ENCODE peak calls at places on chromosomes 3 and 15, in eight cellular contexts. N is GM12865, J is WTC11, G is nephron progenitor cell, V is mucosa of descending colon, Q is heart left ventricle, U is colonic mucosa, H is AG10803. Z is an unnamed sample.

GRCh38 chr3:196501316-196502064 is 2.1 kb downstream of the RNF168 start:
- DNase-seq in N (no peak), J (no peak), G (peak), V (no peak), Q (no peak), U (peak), H (peak), Z (no peak)

GRCh38 chr3:192887047-192887446 is 30.6 kb downstream of the MB21D2 start:
- DNase-seq in N (peak), J (no peak), G (no peak), V (no peak), Q (no peak), U (no peak), H (peak), Z (no peak)

GRCh38 chr15:79314186-79314585 is 3.3 kb downstream of the TMED3 start:
- DNase-seq in N (no peak), J (no peak), G (no peak), V (no peak), Q (no peak), U (no peak), H (no peak), Z (no peak)

GRCh38 chr3:46065294-46065705 is 38.0 kb upstream of the XCR1 start:
- DNase-seq in N (peak), J (no peak), G (no peak), V (no peak), Q (peak), U (peak), H (no peak), Z (peak)

GRCh38 chr3:105532251-105532650 is 165.5 kb downstream of the ALCAM start:
- DNase-seq in N (no peak), J (no peak), G (no peak), V (no peak), Q (no peak), U (no peak), H (no peak), Z (no peak)

GRCh38 chr3:8837172-8837571 is 67.8 kb upstream of the OXTR start:
- DNase-seq in N (no peak), J (no peak), G (no peak), V (no peak), Q (no peak), U (no peak), H (peak), Z (no peak)

GRCh38 chr3:13427662-13428603 is 7.8 kb upstream of the NUP210 start:
- DNase-seq in N (peak), J (no peak), G (no peak), V (no peak), Q (no peak), U (no peak), H (no peak), Z (no peak)

GRCh38 chr3:55118453-55118852 is 190.6 kb upstream of the LRTM1 start:
- DNase-seq in N (no peak), J (no peak), G (no peak), V (no peak), Q (no peak), U (no peak), H (no peak), Z (no peak)

GRCh38 chr3:76497636-76498035 is 542.3 kb upstream of the ROBO2 start:
- DNase-seq in N (no peak), J (peak), G (peak), V (no peak), Q (no peak), U (no peak), H (peak), Z (no peak)

GRCh38 chr3:46517016-46517770 is 19.4 kb downstream of the RTP3 start:
- DNase-seq in N (no peak), J (no peak), G (no peak), V (no peak), Q (no peak), U (no peak), H (peak), Z (no peak)

GRCh38 chr3:50260027-50260941 is 8.7 kb upstream of the SEMA3B start:
- DNase-seq in N (peak), J (peak), G (peak), V (peak), Q (peak), U (peak), H (peak), Z (peak)

GRCh38 chr3:113948015-113948917 is 453 bp downstream of the ZDHHC23 start:
- DNase-seq in N (peak), J (peak), G (peak), V (peak), Q (no peak), U (peak), H (no peak), Z (peak)

GRCh38 chr3:101163554-101163953 is 156.8 kb downstream of the IMPG2 start:
- DNase-seq in N (no peak), J (no peak), G (no peak), V (no peak), Q (no peak), U (no peak), H (peak), Z (no peak)

GRCh38 chr3:142240708-142241107 is 15.3 kb upstream of the GK5 start:
- DNase-seq in N (no peak), J (no peak), G (no peak), V (no peak), Q (no peak), U (no peak), H (no peak), Z (no peak)

GRCh38 chr3:98445949-98446406 is 17.0 kb upstream of the OR5K1 start:
- DNase-seq in N (peak), J (no peak), G (no peak), V (no peak), Q (no peak), U (no peak), H (no peak), Z (peak)

GRCh38 chr3:143480306-143480852 is 360.8 kb downstream of the CHST2 start:
- DNase-seq in N (no peak), J (no peak), G (no peak), V (no peak), Q (no peak), U (peak), H (peak), Z (no peak)

GRCh38 chr3:171417813-171418212 is 42.4 kb downstream of the TNIK start:
- DNase-seq in N (no peak), J (no peak), G (no peak), V (no peak), Q (no peak), U (no peak), H (peak), Z (no peak)

DNA sequence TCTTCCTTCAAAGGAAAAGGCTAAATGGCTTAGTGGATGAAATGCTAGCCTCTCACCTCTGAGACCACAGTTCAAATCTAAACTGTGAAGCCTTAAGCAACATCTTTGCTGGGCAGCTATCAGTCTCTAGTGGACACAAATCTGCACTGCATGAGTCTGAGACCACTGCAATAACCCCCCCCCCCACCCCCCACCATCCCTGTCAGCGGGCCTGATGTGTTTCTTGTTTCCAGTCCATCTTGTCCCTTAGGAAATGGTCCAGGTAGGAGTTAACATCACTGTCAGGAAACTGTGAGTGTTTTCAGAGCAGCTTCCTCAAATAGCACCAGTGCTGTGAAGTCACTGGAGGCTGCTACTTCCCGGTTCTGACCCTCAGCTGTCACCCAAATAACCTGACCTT is 140.6 kb upstream of the TMCO5A start:
- DNase-seq in N (no peak), J (no peak), G (peak), V (no peak), Q (no peak), U (no peak), H (no peak), Z (no peak)
- TF ChIP-seq CTCF in N (no peak), J (no peak), G (peak), V (no peak), Q (no peak), U (no peak), H (peak), Z (no peak)

GRCh38 chr3:72722930-72723726 is 125.1 kb downstream of the SHQ1 start:
- DNase-seq in N (peak), J (no peak), G (no peak), V (peak), Q (no peak), U (peak), H (peak), Z (peak)
- TF ChIP-seq CTCF in N (no peak), J (no peak), G (no peak), V (no peak), Q (no peak), U (no peak), H (no peak), Z (no peak)

DNA sequence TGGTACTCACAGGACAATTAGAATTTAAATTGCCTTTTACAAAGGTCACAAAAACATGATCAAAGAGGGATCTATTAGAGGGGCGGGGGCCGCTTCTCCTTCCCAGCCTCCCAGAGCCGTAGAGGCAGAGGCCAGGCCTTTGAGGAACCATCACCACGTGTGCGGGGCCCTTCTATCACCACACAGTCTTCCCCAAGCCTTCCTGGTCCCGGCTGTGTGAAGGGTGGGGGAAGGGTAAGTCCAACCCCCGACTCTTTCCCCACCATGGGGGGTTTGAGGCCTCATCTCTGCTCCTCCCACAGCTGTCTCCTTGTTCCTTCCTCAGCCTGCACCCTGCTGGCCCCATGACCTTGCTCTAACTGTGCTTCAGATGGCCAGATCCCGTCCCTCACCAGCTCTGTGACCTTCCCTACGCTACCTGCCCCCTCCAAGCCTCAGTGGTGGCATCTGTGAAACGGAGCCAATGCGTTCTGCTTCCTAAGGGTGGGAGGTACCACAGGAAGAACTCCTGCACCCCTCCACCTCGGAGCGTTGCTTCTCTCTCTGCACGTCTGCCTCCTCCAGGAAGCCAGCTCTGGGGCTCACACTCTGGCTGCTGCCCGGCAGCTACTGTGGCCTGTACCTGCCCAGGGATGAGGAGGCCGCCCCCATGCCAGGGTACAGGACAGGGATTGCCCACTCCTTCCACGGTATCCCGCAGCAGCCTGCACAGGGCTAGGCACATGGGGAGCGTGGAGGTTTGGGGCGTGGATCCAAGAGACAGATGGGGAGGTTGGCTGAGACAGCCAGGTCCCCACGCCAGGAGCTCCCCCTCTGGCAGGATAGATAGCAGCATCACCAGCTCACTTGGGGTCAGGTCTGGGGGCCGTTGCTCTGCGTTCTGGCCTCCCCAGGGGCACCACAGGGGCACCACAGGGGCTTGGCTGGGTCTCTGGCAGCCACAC is 83.8 kb downstream of the LINGO1 start:
- DNase-seq in N (no peak), J (no peak), G (no peak), V (no peak), Q (peak), U (no peak), H (no peak), Z (no peak)
- TF ChIP-seq CTCF in N (no peak), J (no peak), G (no peak), V (no peak), Q (no peak), U (no peak), H (no peak), Z (peak)

GRCh38 chr3:132029182-132029902 is 5.5 kb downstream of the CPNE4 start:
- DNase-seq in N (peak), J (peak), G (peak), V (peak), Q (peak), U (peak), H (peak), Z (peak)
- TF ChIP-seq CTCF in N (peak), J (peak), G (peak), V (peak), Q (peak), U (peak), H (peak), Z (peak)

GRCh38 chr15:77768107-77768506 is 135.4 kb upstream of the LINGO1 start:
- DNase-seq in N (no peak), J (peak), G (no peak), V (no peak), Q (no peak), U (no peak), H (no peak), Z (no peak)
- TF ChIP-seq CTCF in N (no peak), J (no peak), G (no peak), V (no peak), Q (no peak), U (no peak), H (no peak), Z (no peak)

Z was measured in GM13977.